ENCODE peak calls at places on chromosome 6, in ten cellular contexts. One of them, this sample, is unnamed.

GRCh38 chr6:56699066-56699654 is 56.5 kb upstream of the DST start:
- DNase-seq in ovary: no peak
- DNase-seq in heart right ventricle: no peak
- DNase-seq in tibial artery: no peak
- DNase-seq in suprapubic skin: no peak
- DNase-seq in A673: peak
- DNase-seq in upper lobe of left lung: no peak
- DNase-seq in K562: peak
- DNase-seq in keratinocyte: no peak
- DNase-seq in prostate gland: no peak
- DNase-seq in this sample: no peak

GRCh38 chr6:139973602-139974373 is 599.3 kb upstream of the CITED2 start:
- DNase-seq in ovary: no peak
- DNase-seq in heart right ventricle: no peak
- DNase-seq in tibial artery: no peak
- DNase-seq in suprapubic skin: no peak
- DNase-seq in A673: peak
- DNase-seq in upper lobe of left lung: no peak
- DNase-seq in K562: peak
- DNase-seq in keratinocyte: no peak
- DNase-seq in prostate gland: no peak
- DNase-seq in this sample: no peak

GRCh38 chr6:92922216-92922806 is 497.0 kb downstream of the EPHA7 start:
- DNase-seq in ovary: no peak
- DNase-seq in heart right ventricle: no peak
- DNase-seq in tibial artery: no peak
- DNase-seq in suprapubic skin: no peak
- DNase-seq in A673: peak
- DNase-seq in upper lobe of left lung: no peak
- DNase-seq in K562: no peak
- DNase-seq in keratinocyte: no peak
- DNase-seq in prostate gland: no peak
- DNase-seq in this sample: no peak

GRCh38 chr6:109434456-109434855 is 6.0 kb downstream of the PPIL6 start:
- DNase-seq in ovary: no peak
- DNase-seq in heart right ventricle: no peak
- DNase-seq in tibial artery: no peak
- DNase-seq in suprapubic skin: no peak
- DNase-seq in A673: no peak
- DNase-seq in upper lobe of left lung: no peak
- DNase-seq in K562: no peak
- DNase-seq in keratinocyte: no peak
- DNase-seq in prostate gland: no peak
- DNase-seq in this sample: no peak

GRCh38 chr6:41451039-41451438 is 95.1 kb upstream of the FOXP4 start:
- DNase-seq in ovary: no peak
- DNase-seq in heart right ventricle: no peak
- DNase-seq in tibial artery: no peak
- DNase-seq in suprapubic skin: no peak
- DNase-seq in A673: no peak
- DNase-seq in upper lobe of left lung: no peak
- DNase-seq in K562: peak
- DNase-seq in keratinocyte: no peak
- DNase-seq in prostate gland: no peak
- DNase-seq in this sample: no peak

GRCh38 chr6:399785-400517 is 8.4 kb downstream of the IRF4 start:
- DNase-seq in ovary: no peak
- DNase-seq in heart right ventricle: no peak
- DNase-seq in tibial artery: no peak
- DNase-seq in suprapubic skin: no peak
- DNase-seq in A673: no peak
- DNase-seq in upper lobe of left lung: no peak
- DNase-seq in K562: no peak
- DNase-seq in keratinocyte: no peak
- DNase-seq in prostate gland: no peak
- DNase-seq in this sample: no peak

GRCh38 chr6:19135706-19136105 is 701.5 kb upstream of the ID4 start:
- DNase-seq in ovary: no peak
- DNase-seq in heart right ventricle: no peak
- DNase-seq in tibial artery: no peak
- DNase-seq in suprapubic skin: no peak
- DNase-seq in A673: no peak
- DNase-seq in upper lobe of left lung: no peak
- DNase-seq in K562: no peak
- DNase-seq in keratinocyte: no peak
- DNase-seq in prostate gland: no peak
- DNase-seq in this sample: no peak

GRCh38 chr6:11050735-11051134 is 6.6 kb upstream of the ELOVL2 start:
- DNase-seq in ovary: no peak
- DNase-seq in heart right ventricle: no peak
- DNase-seq in tibial artery: no peak
- DNase-seq in suprapubic skin: no peak
- DNase-seq in A673: no peak
- DNase-seq in upper lobe of left lung: no peak
- DNase-seq in K562: no peak
- DNase-seq in keratinocyte: no peak
- DNase-seq in prostate gland: no peak
- DNase-seq in this sample: no peak

GRCh38 chr6:111057074-111057752 is 30.1 kb upstream of the SLC16A10 start:
- DNase-seq in ovary: no peak
- DNase-seq in heart right ventricle: peak
- DNase-seq in tibial artery: no peak
- DNase-seq in suprapubic skin: no peak
- DNase-seq in A673: peak
- DNase-seq in upper lobe of left lung: no peak
- DNase-seq in K562: peak
- DNase-seq in keratinocyte: peak
- DNase-seq in prostate gland: peak
- DNase-seq in this sample: peak

GRCh38 chr6:138349891-138350290 is 27.8 kb upstream of the SMIM28 start:
- DNase-seq in ovary: no peak
- DNase-seq in heart right ventricle: no peak
- DNase-seq in tibial artery: no peak
- DNase-seq in suprapubic skin: no peak
- DNase-seq in A673: no peak
- DNase-seq in upper lobe of left lung: no peak
- DNase-seq in K562: no peak
- DNase-seq in keratinocyte: no peak
- DNase-seq in prostate gland: no peak
- DNase-seq in this sample: no peak

GRCh38 chr6:52726741-52727535 is 36.3 kb downstream of the GSTA2 start:
- DNase-seq in ovary: no peak
- DNase-seq in heart right ventricle: no peak
- DNase-seq in tibial artery: no peak
- DNase-seq in suprapubic skin: no peak
- DNase-seq in A673: no peak
- DNase-seq in upper lobe of left lung: no peak
- DNase-seq in K562: no peak
- DNase-seq in keratinocyte: no peak
- DNase-seq in prostate gland: no peak
- DNase-seq in this sample: no peak

GRCh38 chr6:137549106-137549505 is 54.9 kb upstream of the OLIG3 start:
- DNase-seq in ovary: no peak
- DNase-seq in heart right ventricle: no peak
- DNase-seq in tibial artery: no peak
- DNase-seq in suprapubic skin: no peak
- DNase-seq in A673: no peak
- DNase-seq in upper lobe of left lung: no peak
- DNase-seq in K562: no peak
- DNase-seq in keratinocyte: no peak
- DNase-seq in prostate gland: no peak
- DNase-seq in this sample: no peak

GRCh38 chr6:25755496-25755895 is 954 bp downstream of the SLC17A4 start:
- DNase-seq in ovary: no peak
- DNase-seq in heart right ventricle: no peak
- DNase-seq in tibial artery: no peak
- DNase-seq in suprapubic skin: no peak
- DNase-seq in A673: no peak
- DNase-seq in upper lobe of left lung: no peak
- DNase-seq in K562: no peak
- DNase-seq in keratinocyte: no peak
- DNase-seq in prostate gland: no peak
- DNase-seq in this sample: no peak

GRCh38 chr6:46062312-46062711 is 46.7 kb upstream of the CLIC5 start:
- DNase-seq in ovary: no peak
- DNase-seq in heart right ventricle: no peak
- DNase-seq in tibial artery: no peak
- DNase-seq in suprapubic skin: no peak
- DNase-seq in A673: no peak
- DNase-seq in upper lobe of left lung: no peak
- DNase-seq in K562: no peak
- DNase-seq in keratinocyte: no peak
- DNase-seq in prostate gland: peak
- DNase-seq in this sample: no peak

GRCh38 chr6:47654255-47654654 is 44.1 kb upstream of the ADGRF4 start:
- DNase-seq in ovary: no peak
- DNase-seq in heart right ventricle: no peak
- DNase-seq in tibial artery: no peak
- DNase-seq in suprapubic skin: no peak
- DNase-seq in A673: no peak
- DNase-seq in upper lobe of left lung: no peak
- DNase-seq in K562: no peak
- DNase-seq in keratinocyte: no peak
- DNase-seq in prostate gland: no peak
- DNase-seq in this sample: no peak

GRCh38 chr6:151431336-151431735 is 20.6 kb downstream of the RMND1 start:
- DNase-seq in ovary: no peak
- DNase-seq in heart right ventricle: no peak
- DNase-seq in tibial artery: no peak
- DNase-seq in suprapubic skin: no peak
- DNase-seq in A673: no peak
- DNase-seq in upper lobe of left lung: no peak
- DNase-seq in K562: no peak
- DNase-seq in keratinocyte: no peak
- DNase-seq in prostate gland: no peak
- DNase-seq in this sample: no peak

DNA sequence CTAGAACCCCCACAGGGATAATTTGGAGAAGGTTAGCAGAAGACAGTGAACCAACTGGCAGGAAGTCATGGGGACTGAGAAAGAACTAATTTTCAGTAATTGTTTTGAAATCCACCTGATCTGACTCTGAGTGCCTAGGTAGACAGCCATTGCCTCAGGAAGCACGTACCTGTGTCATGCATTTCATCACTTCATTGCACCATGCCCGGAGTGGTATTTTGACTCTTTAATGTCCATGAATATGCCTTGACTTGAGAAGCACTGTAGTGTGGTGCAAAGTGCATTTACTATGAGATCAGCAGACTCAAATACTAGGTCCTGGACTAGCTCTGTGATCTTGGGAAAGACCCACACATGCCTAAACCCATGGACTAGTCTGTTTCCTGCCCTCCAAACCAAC is 371.0 kb upstream of the MARCKS start:
- DNase-seq in ovary: no peak
- DNase-seq in heart right ventricle: no peak
- DNase-seq in tibial artery: no peak
- DNase-seq in suprapubic skin: no peak
- DNase-seq in A673: no peak
- DNase-seq in upper lobe of left lung: no peak
- DNase-seq in K562: no peak
- DNase-seq in keratinocyte: no peak
- DNase-seq in prostate gland: no peak
- DNase-seq in this sample: no peak
- H3K27ac ChIP-seq in ovary: no peak
- H3K27ac ChIP-seq in heart right ventricle: no peak
- H3K27ac ChIP-seq in tibial artery: no peak
- H3K27ac ChIP-seq in suprapubic skin: no peak
- H3K27ac ChIP-seq in A673: no peak
- H3K27ac ChIP-seq in upper lobe of left lung: no peak
- H3K27ac ChIP-seq in K562: no peak
- H3K27ac ChIP-seq in keratinocyte: no peak
- H3K27ac ChIP-seq in prostate gland: no peak
- H3K27ac ChIP-seq in this sample: no peak

GRCh38 chr6:82178084-82178758 is 69.3 kb downstream of the IBTK start:
- DNase-seq in ovary: no peak
- DNase-seq in heart right ventricle: no peak
- DNase-seq in tibial artery: no peak
- DNase-seq in suprapubic skin: no peak
- DNase-seq in A673: peak
- DNase-seq in upper lobe of left lung: no peak
- DNase-seq in K562: no peak
- DNase-seq in keratinocyte: no peak
- DNase-seq in prostate gland: no peak
- DNase-seq in this sample: no peak
- TF ChIP-seq CTCF in ovary: peak
- TF ChIP-seq CTCF in heart right ventricle: peak
- TF ChIP-seq CTCF in tibial artery: peak
- TF ChIP-seq CTCF in suprapubic skin: peak
- TF ChIP-seq CTCF in A673: peak
- TF ChIP-seq CTCF in upper lobe of left lung: no peak
- TF ChIP-seq CTCF in K562: no peak
- TF ChIP-seq CTCF in keratinocyte: peak
- TF ChIP-seq CTCF in prostate gland: peak
- TF ChIP-seq CTCF in this sample: peak

DNA sequence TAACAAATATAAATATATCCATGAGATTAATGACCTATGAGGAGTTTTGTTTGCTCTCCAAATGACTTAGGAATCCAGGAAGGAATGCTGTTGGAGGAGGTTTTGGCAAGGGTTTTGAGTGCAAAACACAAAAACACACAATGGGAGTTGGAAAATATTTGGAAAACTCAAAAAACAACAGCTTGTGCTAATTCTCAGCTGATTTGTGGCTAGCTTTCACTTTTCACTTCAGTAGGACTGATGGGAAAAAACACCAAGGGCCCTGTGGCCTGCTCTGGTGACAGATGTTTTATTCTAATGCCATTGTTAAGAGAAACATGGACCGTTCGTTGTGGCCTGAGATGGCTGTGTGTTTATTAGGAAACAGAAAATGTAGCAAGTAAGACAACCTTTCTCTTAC is 113.9 kb downstream of the ALDH8A1 start:
- DNase-seq in ovary: no peak
- DNase-seq in heart right ventricle: no peak
- DNase-seq in tibial artery: no peak
- DNase-seq in suprapubic skin: no peak
- DNase-seq in A673: no peak
- DNase-seq in upper lobe of left lung: no peak
- DNase-seq in K562: no peak
- DNase-seq in keratinocyte: no peak
- DNase-seq in prostate gland: no peak
- DNase-seq in this sample: no peak
- H3K27ac ChIP-seq in ovary: no peak
- H3K27ac ChIP-seq in heart right ventricle: no peak
- H3K27ac ChIP-seq in tibial artery: no peak
- H3K27ac ChIP-seq in suprapubic skin: no peak
- H3K27ac ChIP-seq in A673: no peak
- H3K27ac ChIP-seq in upper lobe of left lung: no peak
- H3K27ac ChIP-seq in K562: no peak
- H3K27ac ChIP-seq in keratinocyte: no peak
- H3K27ac ChIP-seq in prostate gland: no peak
- H3K27ac ChIP-seq in this sample: no peak

DNA sequence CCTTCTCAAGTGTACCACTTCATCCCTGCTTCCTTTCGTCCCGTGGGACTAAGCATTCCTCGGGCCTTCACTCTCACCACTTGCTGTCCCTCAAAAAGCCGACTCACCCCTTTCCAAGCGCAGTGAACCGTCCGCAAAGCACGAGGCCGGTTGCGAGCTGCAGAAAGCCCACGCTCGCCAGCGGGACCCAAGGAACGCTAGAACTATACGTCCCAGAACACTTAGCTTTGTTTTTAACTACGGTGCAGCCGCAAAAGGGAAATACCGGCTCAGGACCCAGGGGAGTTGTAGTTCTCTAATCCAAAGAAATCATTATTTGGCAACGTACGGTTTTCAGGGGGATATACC is 457 bp upstream of the POLR1H start:
- DNase-seq in ovary: peak
- DNase-seq in heart right ventricle: no peak
- DNase-seq in tibial artery: peak
- DNase-seq in suprapubic skin: no peak
- DNase-seq in A673: peak
- DNase-seq in upper lobe of left lung: peak
- DNase-seq in K562: peak
- DNase-seq in keratinocyte: no peak
- DNase-seq in prostate gland: no peak
- DNase-seq in this sample: no peak
- TF ChIP-seq CTCF in ovary: no peak
- TF ChIP-seq CTCF in heart right ventricle: no peak
- TF ChIP-seq CTCF in tibial artery: no peak
- TF ChIP-seq CTCF in suprapubic skin: no peak
- TF ChIP-seq CTCF in A673: no peak
- TF ChIP-seq CTCF in upper lobe of left lung: no peak
- TF ChIP-seq CTCF in K562: no peak
- TF ChIP-seq CTCF in keratinocyte: no peak
- TF ChIP-seq CTCF in prostate gland: no peak
- TF ChIP-seq CTCF in this sample: no peak

This sample was measured in Panc1.